ENCODE peak calls at places on chromosomes 7 and 10, in ten cellular contexts. J is endodermal cell; H is upper lobe of right lung; O is kidney tubule cell; Z is HFFc6; B is activated naive CD4-positive, alpha-beta T cell; N is EL; F is NCI-H1105 treated with DMSO at 0.1 percent for 48 hours; E is breast epithelium; K is GM03348. V is an unnamed sample.

GRCh38 chr7:18607025-18607424 is 111.5 kb downstream of the HDAC9 start:
- DNase-seq in H (no peak), N (peak; percentile 26), Z (no peak), K (no peak), B (no peak), O (peak; percentile 4), F (peak; percentile 29), E (no peak), J (no peak), V (no peak)

GRCh38 chr7:91492773-91493172 is 228.5 kb downstream of the FZD1 start:
- DNase-seq in B (no peak), N (no peak), J (no peak), H (no peak), F (no peak), Z (no peak), O (no peak), E (no peak), K (no peak), V (no peak)

GRCh38 chr10:67603086-67603485 is 92.9 kb downstream of the CTNNA3 start:
- DNase-seq in O (no peak), H (no peak), N (no peak), K (no peak), E (no peak), F (no peak), J (no peak), B (no peak), Z (no peak), V (no peak)

GRCh38 chr7:51227861-51228260 is 88.7 kb downstream of the COBL start:
- DNase-seq in O (no peak), K (no peak), E (no peak), F (no peak), Z (no peak), H (no peak), J (no peak), B (no peak), N (no peak), V (no peak)

GRCh38 chr10:97685395-97685958 is 1.6 kb downstream of the AVPI1 start:
- DNase-seq in B (no peak), F (no peak), H (peak; percentile 67), O (peak; percentile 31), N (peak; percentile 69), Z (peak; percentile 30), E (no peak), K (peak; percentile 35), J (peak; percentile 80), V (no peak)

GRCh38 chr7:117186218-117186617 is 136.6 kb downstream of the WNT2 start:
- DNase-seq in K (no peak), B (no peak), F (no peak), J (no peak), N (peak; percentile 75), E (no peak), O (peak; percentile 22), H (no peak), Z (no peak), V (no peak)

GRCh38 chr10:93357680-93358079 is 124.5 kb downstream of the MYOF start:
- DNase-seq in O (peak; percentile 32), N (peak; percentile 32), J (peak; percentile 65), K (peak; percentile 45), H (no peak), F (peak; percentile 51), Z (peak; percentile 17), E (no peak), B (no peak), V (no peak)

GRCh38 chr10:112985701-112986510 is 35.9 kb downstream of the TCF7L2 start:
- DNase-seq in K (peak; percentile 49), Z (peak; percentile 43), F (no peak), J (no peak), O (peak; percentile 51), B (no peak), H (no peak), N (peak; percentile 48), E (no peak), V (no peak)

V was measured in right atrium auricular region.